ENCODE peak calls at places on chromosomes 13 and 19, in five cellular contexts. One of them, this sample, is unnamed.

GRCh38 chr19:20107301-20107700 is 29.5 kb downstream of the ZNF90 start:
- DNase-seq in naive thymus-derived CD4-positive, alpha-beta T cell: no peak
- DNase-seq in aorta: no peak
- DNase-seq in SJSA1: no peak
- DNase-seq in CD4-positive, CD25-positive, alpha-beta regulatory T cell: no peak
- DNase-seq in this sample: no peak

GRCh38 chr13:76380436-76381065 is 505.7 kb downstream of the KCTD12 start:
- DNase-seq in naive thymus-derived CD4-positive, alpha-beta T cell: no peak
- DNase-seq in aorta: no peak
- DNase-seq in SJSA1: peak; percentile 3
- DNase-seq in CD4-positive, CD25-positive, alpha-beta regulatory T cell: no peak
- DNase-seq in this sample: no peak

GRCh38 chr19:33998739-33999345 is 173.5 kb upstream of the LSM14A start:
- DNase-seq in naive thymus-derived CD4-positive, alpha-beta T cell: no peak
- DNase-seq in aorta: no peak
- DNase-seq in SJSA1: no peak
- DNase-seq in CD4-positive, CD25-positive, alpha-beta regulatory T cell: no peak
- DNase-seq in this sample: no peak

GRCh38 chr19:39539165-39539518 is 819 bp downstream of the EID2 start:
- DNase-seq in naive thymus-derived CD4-positive, alpha-beta T cell: peak; percentile 52
- DNase-seq in aorta: no peak
- DNase-seq in SJSA1: no peak
- DNase-seq in CD4-positive, CD25-positive, alpha-beta regulatory T cell: peak; percentile 30
- DNase-seq in this sample: no peak

GRCh38 chr19:58522709-58523108 is 3.1 kb upstream of the ZBTB45 start:
- DNase-seq in naive thymus-derived CD4-positive, alpha-beta T cell: no peak
- DNase-seq in aorta: peak; percentile 13
- DNase-seq in SJSA1: no peak
- DNase-seq in CD4-positive, CD25-positive, alpha-beta regulatory T cell: no peak
- DNase-seq in this sample: no peak

GRCh38 chr13:111920932-111921705 is 145.8 kb upstream of the SOX1 start:
- DNase-seq in naive thymus-derived CD4-positive, alpha-beta T cell: no peak
- DNase-seq in aorta: no peak
- DNase-seq in SJSA1: no peak
- DNase-seq in CD4-positive, CD25-positive, alpha-beta regulatory T cell: no peak
- DNase-seq in this sample: no peak

GRCh38 chr13:20489185-20489820 is 36.4 kb downstream of the CRYL1 start:
- DNase-seq in naive thymus-derived CD4-positive, alpha-beta T cell: no peak
- DNase-seq in aorta: no peak
- DNase-seq in SJSA1: peak; percentile 6
- DNase-seq in CD4-positive, CD25-positive, alpha-beta regulatory T cell: no peak
- DNase-seq in this sample: no peak

GRCh38 chr13:97758317-97758716 is 195.2 kb upstream of the IPO5 start:
- DNase-seq in naive thymus-derived CD4-positive, alpha-beta T cell: no peak
- DNase-seq in aorta: no peak
- DNase-seq in SJSA1: no peak
- DNase-seq in CD4-positive, CD25-positive, alpha-beta regulatory T cell: no peak
- DNase-seq in this sample: no peak

GRCh38 chr19:8148410-8149231 is 771 bp downstream of the FBN3 start:
- DNase-seq in naive thymus-derived CD4-positive, alpha-beta T cell: no peak
- DNase-seq in aorta: no peak
- DNase-seq in SJSA1: no peak
- DNase-seq in CD4-positive, CD25-positive, alpha-beta regulatory T cell: no peak
- DNase-seq in this sample: no peak

GRCh38 chr19:18733196-18733647 is 49.7 kb downstream of the CRTC1 start:
- DNase-seq in naive thymus-derived CD4-positive, alpha-beta T cell: no peak
- DNase-seq in aorta: no peak
- DNase-seq in SJSA1: peak; percentile 16
- DNase-seq in CD4-positive, CD25-positive, alpha-beta regulatory T cell: no peak
- DNase-seq in this sample: no peak

GRCh38 chr13:111480976-111481375 is 160.5 kb downstream of the TEX29 start:
- DNase-seq in naive thymus-derived CD4-positive, alpha-beta T cell: no peak
- DNase-seq in aorta: peak; percentile 63
- DNase-seq in SJSA1: no peak
- DNase-seq in CD4-positive, CD25-positive, alpha-beta regulatory T cell: no peak
- DNase-seq in this sample: no peak

GRCh38 chr19:1651548-1652394 is 644 bp downstream of the TCF3 start:
- DNase-seq in naive thymus-derived CD4-positive, alpha-beta T cell: peak; percentile 41
- DNase-seq in aorta: no peak
- DNase-seq in SJSA1: peak; percentile 62
- DNase-seq in CD4-positive, CD25-positive, alpha-beta regulatory T cell: peak; percentile 58
- DNase-seq in this sample: peak; percentile 39

GRCh38 chr13:101919541-101920306 is 467.2 kb downstream of the ITGBL1 start:
- DNase-seq in naive thymus-derived CD4-positive, alpha-beta T cell: no peak
- DNase-seq in aorta: peak; percentile 80
- DNase-seq in SJSA1: no peak
- DNase-seq in CD4-positive, CD25-positive, alpha-beta regulatory T cell: no peak
- DNase-seq in this sample: no peak

GRCh38 chr13:94061316-94061715 is 418.2 kb downstream of the DCT start:
- DNase-seq in naive thymus-derived CD4-positive, alpha-beta T cell: no peak
- DNase-seq in aorta: no peak
- DNase-seq in SJSA1: no peak
- DNase-seq in CD4-positive, CD25-positive, alpha-beta regulatory T cell: no peak
- DNase-seq in this sample: no peak

GRCh38 chr13:113820813-113821651 is 42.8 kb downstream of the GAS6 start:
- DNase-seq in naive thymus-derived CD4-positive, alpha-beta T cell: no peak
- DNase-seq in aorta: peak; percentile 88
- DNase-seq in SJSA1: peak; percentile 92
- DNase-seq in CD4-positive, CD25-positive, alpha-beta regulatory T cell: no peak
- DNase-seq in this sample: no peak

GRCh38 chr13:73429691-73430090 is 370.9 kb downstream of the KLF5 start:
- DNase-seq in naive thymus-derived CD4-positive, alpha-beta T cell: no peak
- DNase-seq in aorta: no peak
- DNase-seq in SJSA1: peak; percentile 1
- DNase-seq in CD4-positive, CD25-positive, alpha-beta regulatory T cell: no peak
- DNase-seq in this sample: no peak

GRCh38 chr19:31694761-31695160 is 345.5 kb upstream of the TSHZ3 start:
- DNase-seq in naive thymus-derived CD4-positive, alpha-beta T cell: no peak
- DNase-seq in aorta: no peak
- DNase-seq in SJSA1: no peak
- DNase-seq in CD4-positive, CD25-positive, alpha-beta regulatory T cell: no peak
- DNase-seq in this sample: no peak

GRCh38 chr13:109778102-109778542 is 8.3 kb downstream of the IRS2 start:
- DNase-seq in naive thymus-derived CD4-positive, alpha-beta T cell: no peak
- DNase-seq in aorta: no peak
- DNase-seq in SJSA1: peak; percentile 95
- DNase-seq in CD4-positive, CD25-positive, alpha-beta regulatory T cell: peak; percentile 26
- DNase-seq in this sample: no peak
- H3K9me3 ChIP-seq in naive thymus-derived CD4-positive, alpha-beta T cell: no peaks in the 10 kb centered on the region
- H3K9me3 ChIP-seq in aorta: no peaks in the 10 kb centered on the region
- H3K9me3 ChIP-seq in SJSA1: no peaks in the 10 kb centered on the region
- H3K9me3 ChIP-seq in CD4-positive, CD25-positive, alpha-beta regulatory T cell: no peaks in the 10 kb centered on the region
- H3K9me3 ChIP-seq in this sample: no peaks in the 10 kb centered on the region

GRCh38 chr19:2719232-2719735 is 1.9 kb downstream of the DIRAS1 start:
- DNase-seq in naive thymus-derived CD4-positive, alpha-beta T cell: no peak
- DNase-seq in aorta: no peak
- DNase-seq in SJSA1: no peak
- DNase-seq in CD4-positive, CD25-positive, alpha-beta regulatory T cell: no peak
- DNase-seq in this sample: no peak
- H3K27ac ChIP-seq in naive thymus-derived CD4-positive, alpha-beta T cell: no peak overlapping the region
- H3K27ac ChIP-seq in aorta: no peak overlapping the region
- H3K27ac ChIP-seq in SJSA1: no peak overlapping the region
- H3K27ac ChIP-seq in CD4-positive, CD25-positive, alpha-beta regulatory T cell: no peak overlapping the region
- H3K27ac ChIP-seq in this sample: no peak overlapping the region

DNA sequence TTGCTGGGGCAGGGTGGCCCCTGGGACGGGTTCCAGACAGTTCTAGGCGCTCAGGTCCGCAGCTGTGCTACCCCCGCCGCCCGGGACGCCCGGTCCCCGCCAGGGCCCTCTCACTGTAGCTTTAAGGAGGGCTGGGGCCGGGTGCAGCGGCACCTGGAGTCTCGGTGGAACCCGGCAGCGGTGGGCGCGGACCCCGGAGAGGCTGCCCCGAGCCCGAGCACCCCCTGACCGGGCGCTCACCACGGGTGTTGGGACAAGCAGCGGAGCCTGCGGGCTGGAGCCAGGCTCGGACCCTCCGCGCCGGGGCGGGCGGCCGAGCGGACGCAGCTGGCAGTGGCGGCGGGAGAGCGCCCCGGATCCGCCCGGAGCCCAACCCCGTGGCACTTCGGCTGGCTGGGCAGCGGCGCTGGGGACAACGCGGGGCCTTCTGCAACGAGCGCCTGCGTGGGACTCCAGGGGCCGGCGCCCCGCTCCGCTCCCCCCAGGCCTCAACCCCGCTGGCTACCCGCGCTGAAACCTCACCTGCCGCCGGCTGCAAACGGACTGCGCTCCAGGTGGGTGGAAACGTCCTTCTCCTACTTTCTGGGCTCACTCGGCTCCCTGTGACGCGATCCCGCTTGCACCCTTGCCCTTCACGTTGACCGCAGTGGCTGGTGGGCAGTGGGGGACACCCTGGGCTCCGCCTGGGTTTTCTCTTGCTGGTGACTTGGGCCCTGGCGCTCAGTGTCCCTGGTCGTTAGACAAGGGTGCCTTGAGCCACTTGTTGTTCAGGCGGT is 81.1 kb downstream of the ZNF429 start:
- DNase-seq in naive thymus-derived CD4-positive, alpha-beta T cell: no peak
- DNase-seq in aorta: peak; percentile 78
- DNase-seq in SJSA1: no peak
- DNase-seq in CD4-positive, CD25-positive, alpha-beta regulatory T cell: no peak
- DNase-seq in this sample: no peak
- H3K4me3 ChIP-seq in naive thymus-derived CD4-positive, alpha-beta T cell: peak overlapping the region; percentile 39
- H3K4me3 ChIP-seq in aorta: peak overlapping the region; percentile 21
- H3K4me3 ChIP-seq in SJSA1: no peak overlapping the region
- H3K4me3 ChIP-seq in CD4-positive, CD25-positive, alpha-beta regulatory T cell: no peak overlapping the region
- H3K4me3 ChIP-seq in this sample: no peak overlapping the region

GRCh38 chr19:36915992-36916830 is at the start of the genes ZNF568 and ZNF829:
- DNase-seq in naive thymus-derived CD4-positive, alpha-beta T cell: peak; percentile 96
- DNase-seq in aorta: peak; percentile 97
- DNase-seq in SJSA1: peak; percentile 13
- DNase-seq in CD4-positive, CD25-positive, alpha-beta regulatory T cell: peak; percentile 93
- DNase-seq in this sample: peak; percentile 92
- H3K9me3 ChIP-seq in naive thymus-derived CD4-positive, alpha-beta T cell: no peaks in the 10 kb centered on the region
- H3K9me3 ChIP-seq in aorta: no peaks in the 10 kb centered on the region
- H3K9me3 ChIP-seq in SJSA1: peaks cover 21% of the 10 kb centered on the region
- H3K9me3 ChIP-seq in CD4-positive, CD25-positive, alpha-beta regulatory T cell: peaks cover 18% of the 10 kb centered on the region
- H3K9me3 ChIP-seq in this sample: no peaks in the 10 kb centered on the region

GRCh38 chr19:17172624-17173345 is 42.4 kb upstream of the USE1 start:
- DNase-seq in naive thymus-derived CD4-positive, alpha-beta T cell: no peak
- DNase-seq in aorta: no peak
- DNase-seq in SJSA1: no peak
- DNase-seq in CD4-positive, CD25-positive, alpha-beta regulatory T cell: no peak
- DNase-seq in this sample: no peak
- H3K27ac ChIP-seq in naive thymus-derived CD4-positive, alpha-beta T cell: no peak overlapping the region
- H3K27ac ChIP-seq in aorta: no peak overlapping the region
- H3K27ac ChIP-seq in SJSA1: no peak overlapping the region
- H3K27ac ChIP-seq in CD4-positive, CD25-positive, alpha-beta regulatory T cell: no peak overlapping the region
- H3K27ac ChIP-seq in this sample: no peak overlapping the region

GRCh38 chr19:14821958-14822357 is 13.0 kb downstream of the OR7A5 start:
- DNase-seq in naive thymus-derived CD4-positive, alpha-beta T cell: no peak
- DNase-seq in aorta: no peak
- DNase-seq in SJSA1: no peak
- DNase-seq in CD4-positive, CD25-positive, alpha-beta regulatory T cell: no peak
- DNase-seq in this sample: no peak
- H3K4me3 ChIP-seq in naive thymus-derived CD4-positive, alpha-beta T cell: no peak overlapping the region
- H3K4me3 ChIP-seq in aorta: no peak overlapping the region
- H3K4me3 ChIP-seq in SJSA1: no peak overlapping the region
- H3K4me3 ChIP-seq in CD4-positive, CD25-positive, alpha-beta regulatory T cell: no peak overlapping the region
- H3K4me3 ChIP-seq in this sample: no peak overlapping the region

GRCh38 chr19:22326219-22326618 is 40.0 kb downstream of the ZNF729 start:
- DNase-seq in naive thymus-derived CD4-positive, alpha-beta T cell: no peak
- DNase-seq in aorta: no peak
- DNase-seq in SJSA1: no peak
- DNase-seq in CD4-positive, CD25-positive, alpha-beta regulatory T cell: no peak
- DNase-seq in this sample: no peak
- H3K9me3 ChIP-seq in naive thymus-derived CD4-positive, alpha-beta T cell: no peaks in the 10 kb centered on the region
- H3K9me3 ChIP-seq in aorta: no peaks in the 10 kb centered on the region
- H3K9me3 ChIP-seq in SJSA1: peaks cover 8% of the 10 kb centered on the region
- H3K9me3 ChIP-seq in CD4-positive, CD25-positive, alpha-beta regulatory T cell: peaks cover 16% of the 10 kb centered on the region
- H3K9me3 ChIP-seq in this sample: no peaks in the 10 kb centered on the region

This sample was measured in CD8-positive, alpha-beta memory T cell.